ENCODE peak calls at places on chromosomes 1 and 21, in seven cellular contexts. P is GM23248, H is pancreas, D is neuronal stem cell, T is A673, Z is right cardiac atrium, K is right atrium auricular region. V is an unnamed sample. For H3K4me1, the result is how much of the 10 kb centered on the place peaks cover.

GRCh38 chr1:223727541-223727940 is 15.2 kb downstream of the CAPN2 start:
- DNase-seq in H (no peak), K (no peak), D (no peak), Z (no peak), T (no peak), P (no peak), V (no peak)

GRCh38 chr1:232718928-232719927 is 86.0 kb upstream of the MAP10 start:
- DNase-seq in H (no peak), D (no peak), P (no peak), K (no peak), Z (no peak), T (no peak), V (no peak)

GRCh38 chr1:21869620-21870121 is 57.6 kb downstream of the LDLRAD2 start:
- DNase-seq in P (peak), H (peak), D (no peak), T (peak), K (peak), Z (peak), V (peak)

GRCh38 chr1:52928083-52928404 is 968 bp downstream of the SCP2 start:
- DNase-seq in Z (no peak), K (no peak), H (no peak), P (no peak), T (no peak), D (no peak), V (no peak)

GRCh38 chr1:2194319-2194897 is at the start of gene FAAP20:
- DNase-seq in T (peak), Z (no peak), K (no peak), P (peak), D (no peak), H (peak), V (no peak)

GRCh38 chr1:89836252-89836996 is 15.6 kb downstream of the LRRC8D start:
- DNase-seq in H (no peak), P (no peak), D (no peak), Z (no peak), K (no peak), T (no peak), V (no peak)

GRCh38 chr1:205777994-205778393 is 2.7 kb upstream of the RAB29 start:
- DNase-seq in H (no peak), T (no peak), K (no peak), Z (no peak), D (no peak), P (no peak), V (no peak)

GRCh38 chr1:234707641-234708040 is 97.7 kb upstream of the IRF2BP2 start:
- DNase-seq in P (peak), D (no peak), Z (no peak), K (peak), H (no peak), T (no peak), V (no peak)

GRCh38 chr1:221740941-221741363 is 937 bp downstream of the DUSP10 start:
- DNase-seq in D (no peak), T (no peak), K (no peak), H (no peak), P (peak), Z (peak), V (no peak)

GRCh38 chr21:44265734-44266270 is 4.1 kb upstream of the DNMT3L start:
- DNase-seq in T (no peak), D (no peak), P (no peak), H (no peak), K (no peak), Z (peak), V (no peak)

GRCh38 chr1:111219466-111220286 is 7.8 kb upstream of the CHI3L2 start:
- DNase-seq in K (no peak), P (no peak), D (peak), Z (no peak), H (no peak), T (no peak), V (no peak)

GRCh38 chr1:11520531-11521233 is 41.7 kb downstream of the DISP3 start:
- DNase-seq in H (no peak), T (no peak), K (no peak), P (no peak), Z (no peak), D (no peak), V (no peak)

GRCh38 chr1:25100151-25100841 is 132.0 kb downstream of the SYF2 start:
- DNase-seq in T (no peak), H (no peak), K (no peak), Z (no peak), P (no peak), D (no peak), V (no peak)

GRCh38 chr1:54094001-54094729 is 40.8 kb downstream of the TCEANC2 start:
- DNase-seq in T (no peak), P (no peak), K (no peak), H (no peak), Z (no peak), D (no peak), V (no peak)

GRCh38 chr1:30515746-30516504 is 207.5 kb downstream of the MATN1 start:
- DNase-seq in H (no peak), Z (no peak), D (no peak), P (no peak), K (peak), T (peak), V (no peak)

GRCh38 chr1:107949467-107950253 is 15.3 kb downstream of the VAV3 start:
- DNase-seq in H (no peak), D (no peak), Z (no peak), P (no peak), T (no peak), K (no peak), V (no peak)

GRCh38 chr1:21344750-21345443 is 54.6 kb upstream of the ECE1 start:
- DNase-seq in Z (peak), K (no peak), P (peak), T (no peak), D (no peak), H (no peak), V (no peak)

GRCh38 chr1:83827731-83828130 is 171.2 kb downstream of the TTLL7 start:
- DNase-seq in K (no peak), P (no peak), T (no peak), H (no peak), Z (peak), D (no peak), V (no peak)

GRCh38 chr1:234531181-234532132 is 52.5 kb upstream of the TARBP1 start:
- DNase-seq in Z (peak), K (peak), H (peak), P (peak), D (no peak), T (no peak), V (no peak)

GRCh38 chr1:197435224-197435623 is 167.2 kb downstream of the CRB1 start:
- DNase-seq in D (peak), Z (no peak), P (no peak), H (no peak), K (no peak), T (no peak), V (no peak)

GRCh38 chr1:208101661-208102431 is 142.3 kb downstream of the PLXNA2 start:
- DNase-seq in P (peak), K (no peak), D (peak), H (peak), T (no peak), Z (peak), V (no peak)

GRCh38 chr1:205236526-205236925 is 8.8 kb downstream of the TMCC2 start:
- DNase-seq in T (no peak), Z (no peak), D (no peak), H (no peak), P (no peak), K (no peak), V (no peak)

GRCh38 chr21:16587671-16588379 is 858.0 kb downstream of the USP25 start:
- DNase-seq in H (no peak), P (peak), D (no peak), K (no peak), T (no peak), Z (peak), V (no peak)

GRCh38 chr1:39762550-39763540 is 8.3 kb downstream of the OXCT2 start:
- DNase-seq in H (no peak), Z (no peak), T (no peak), K (no peak), D (no peak), P (no peak), V (no peak)

GRCh38 chr1:226351709-226352108 is 42.7 kb upstream of the LIN9 start:
- DNase-seq in H (no peak), D (no peak), K (no peak), T (peak), P (no peak), Z (no peak), V (no peak)

GRCh38 chr21:44351535-44352252 is 1.7 kb upstream of the TRPM2 start:
- DNase-seq in D (no peak), P (no peak), T (no peak), H (no peak), K (no peak), Z (peak), V (no peak)

GRCh38 chr1:27377760-27378495 is 3.3 kb upstream of the FCN3 start:
- DNase-seq in Z (peak), K (no peak), H (no peak), P (no peak), D (no peak), T (no peak), V (no peak)

GRCh38 chr1:204882479-204882878 is 11.8 kb downstream of the NFASC start:
- DNase-seq in Z (no peak), P (no peak), D (no peak), H (no peak), K (no peak), T (no peak), V (no peak)

GRCh38 chr1:67647036-67647798 is 37.8 kb upstream of the GADD45A start:
- DNase-seq in K (no peak), D (no peak), Z (peak), T (no peak), P (peak), H (peak), V (no peak)

GRCh38 chr1:81756872-81757271 is 43.9 kb upstream of the ADGRL2 start:
- DNase-seq in Z (no peak), D (no peak), K (no peak), T (no peak), P (no peak), H (no peak), V (no peak)

DNA sequence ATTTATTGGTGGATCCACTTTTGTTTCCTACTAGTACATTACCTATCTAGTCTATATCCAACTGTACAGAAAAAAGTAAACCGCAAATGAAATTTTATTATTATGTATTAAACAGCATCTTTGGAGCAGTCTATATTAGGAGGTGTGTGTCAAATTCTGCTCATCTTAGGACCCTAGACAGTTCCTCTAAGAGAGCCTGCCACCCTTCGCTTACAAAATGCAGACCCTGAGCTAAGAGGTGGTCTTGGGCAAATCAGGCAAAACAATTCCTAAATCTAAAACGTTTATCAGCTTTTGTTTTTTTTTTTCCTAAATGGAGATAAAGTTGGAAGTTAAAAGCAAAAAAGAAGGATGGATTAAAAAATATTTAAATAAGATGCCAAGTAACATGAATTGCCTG is 85.3 kb downstream of the PBX1 start:
- DNase-seq in D (no peak), Z (no peak), P (no peak), T (no peak), H (no peak), K (no peak), V (no peak)
- H3K4me1 ChIP-seq in D (under half), Z (under half), P (under half), T (half or more), H (half or more), K (half or more), V (under half)

GRCh38 chr1:24043345-24044032 is 63.4 kb upstream of the SRSF10 start:
- DNase-seq in T (no peak), P (no peak), H (no peak), K (no peak), D (no peak), Z (no peak), V (no peak)

GRCh38 chr1:24049709-24050108 is 62.2 kb downstream of the MYOM3 start:
- DNase-seq in P (no peak), K (no peak), Z (no peak), H (no peak), D (no peak), T (no peak), V (no peak)

GRCh38 chr1:24045766-24046165 is 65.6 kb upstream of the SRSF10 start:
- DNase-seq in Z (no peak), T (no peak), P (peak), H (no peak), K (no peak), D (no peak), V (no peak)

GRCh38 chr1:24048205-24048869 is 63.6 kb downstream of the MYOM3 start:
- DNase-seq in H (no peak), P (peak), K (no peak), T (no peak), Z (no peak), D (no peak), V (no peak)

GRCh38 chr1:24047101-24047459 is 64.9 kb downstream of the MYOM3 start:
- DNase-seq in H (no peak), Z (peak), P (peak), D (no peak), T (no peak), K (peak), V (peak)
- H3K4me3 ChIP-seq in H (no peak), Z (no peak), P (peak), D (no peak), T (no peak), K (no peak), V (no peak)

GRCh38 chr1:168472244-168472643 is 71.6 kb downstream of the XCL2 start:
- DNase-seq in D (no peak), T (no peak), K (no peak), H (no peak), P (no peak), Z (no peak), V (no peak)

GRCh38 chr1:168469690-168470089 is 74.1 kb downstream of the XCL2 start:
- DNase-seq in D (no peak), H (peak), T (peak), P (peak), K (peak), Z (peak), V (no peak)

GRCh38 chr1:168473164-168473563 is 70.6 kb downstream of the XCL2 start:
- DNase-seq in Z (no peak), H (no peak), K (no peak), P (no peak), T (no peak), D (no peak), V (no peak)

GRCh38 chr1:168468822-168469221 is 75.0 kb downstream of the XCL2 start:
- DNase-seq in T (no peak), H (no peak), Z (no peak), D (no peak), P (no peak), K (no peak), V (no peak)

DNA sequence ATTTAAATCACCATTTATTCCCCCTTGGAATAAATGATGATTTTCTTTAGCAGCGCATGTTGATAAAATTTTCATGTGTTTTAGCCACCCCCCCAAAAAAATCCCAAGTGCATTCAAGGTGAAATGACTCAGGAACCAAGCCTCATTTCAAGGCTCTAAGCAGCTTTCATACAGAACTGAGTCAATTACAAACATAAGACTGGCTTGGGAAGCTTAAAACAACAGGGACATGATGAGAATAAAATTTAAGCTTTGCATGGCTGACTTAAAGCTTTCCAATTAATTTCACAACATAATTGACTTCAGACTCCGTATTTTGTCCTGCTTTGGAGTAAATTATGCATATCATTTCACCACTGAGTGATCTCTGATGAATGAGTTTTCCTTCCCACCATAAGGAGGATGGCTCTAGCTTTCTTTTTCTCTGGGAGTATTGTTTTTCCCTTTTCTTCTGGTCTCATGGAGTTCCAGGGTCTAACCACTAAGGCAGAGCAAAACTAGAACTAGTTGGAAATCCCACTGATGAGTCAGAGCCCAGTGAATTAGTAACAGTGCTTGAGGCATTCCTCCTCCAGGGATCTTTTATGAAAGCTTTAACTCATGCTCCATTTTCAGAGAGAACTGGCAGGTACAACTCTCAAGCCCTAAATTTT is 72.8 kb downstream of the XCL2 start:
- DNase-seq in Z (no peak), H (no peak), D (no peak), K (no peak), T (peak), P (peak), V (peak)
- H3K4me1 ChIP-seq in Z (under half), H (under half), D (under half), K (under half), T (half or more), P (under half), V (under half)

GRCh38 chr1:86156571-86157455 is at the start of gene COL24A1:
- DNase-seq in D (peak), T (peak), Z (peak), H (no peak), P (peak), K (peak), V (no peak)
- H3K4me3 ChIP-seq in D (peak), T (peak), Z (peak), H (no peak), P (peak), K (peak), V (no peak)

DNA sequence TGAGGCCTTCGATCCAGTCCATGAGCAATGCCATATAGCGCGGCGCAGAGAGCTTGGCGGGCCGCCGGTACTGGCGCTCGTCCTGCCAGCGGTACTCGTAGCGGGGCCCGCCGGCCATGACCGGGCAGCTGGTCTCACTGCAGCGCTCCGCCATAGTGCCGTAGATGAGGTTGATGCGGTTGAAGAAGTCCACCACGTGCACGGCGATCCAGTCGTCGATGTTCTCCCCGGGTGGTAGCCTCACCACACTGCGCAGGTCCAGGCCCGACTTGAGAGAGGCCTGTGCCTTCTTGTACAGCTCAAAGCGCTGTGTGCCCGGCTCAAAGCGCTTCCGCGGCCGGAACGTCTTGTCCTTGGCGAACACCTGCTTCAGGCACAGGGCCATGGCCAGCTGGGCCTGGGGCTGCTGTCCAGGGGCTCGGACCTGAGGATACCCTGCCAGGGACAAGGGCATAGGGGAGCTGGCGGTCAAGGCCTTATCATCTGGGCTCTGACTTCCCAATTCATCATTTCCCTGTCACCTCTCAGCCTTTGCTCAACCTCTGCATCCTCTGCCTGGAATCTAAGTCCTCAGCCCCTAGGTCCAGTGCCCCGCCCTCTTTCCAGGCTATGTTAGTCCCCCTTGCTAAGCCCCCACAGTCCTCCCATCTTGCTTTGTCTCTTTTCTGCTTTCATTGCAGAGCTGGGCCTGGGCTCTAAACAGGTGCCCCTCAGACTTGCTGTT is 3.5 kb downstream of the MOB3C start:
- DNase-seq in T (no peak), D (peak), H (peak), K (no peak), Z (peak), P (no peak), V (no peak)
- H3K4me1 ChIP-seq in T (under half), D (under half), H (under half), K (half or more), Z (under half), P (under half), V (half or more)